ENCODE peak calls at places on chromosomes 2 and 18, in six cellular contexts. A, D, I, G, L and Z are unnamed samples.

GRCh38 chr18:360676-361075 is 92.8 kb upstream of the THOC1 start:
- DNase-seq in L (no peak), I (no peak), A (no peak), D (no peak), G (no peak), Z (no peak)

GRCh38 chr18:79754022-79754761 is 43.5 kb upstream of the KCNG2 start:
- DNase-seq in D (no peak), L (no peak), I (no peak), A (no peak), G (no peak), Z (no peak)

GRCh38 chr18:69935319-69936190 is 12.1 kb downstream of the CD226 start:
- DNase-seq in G (no peak), D (no peak), A (peak), L (peak), I (no peak), Z (no peak)

GRCh38 chr18:31454066-31454708 is 6.6 kb downstream of the DSG3 start:
- DNase-seq in A (no peak), I (no peak), D (no peak), L (peak), G (no peak), Z (peak)

GRCh38 chr2:233152541-233152940 is 92.4 kb downstream of the INPP5D start:
- DNase-seq in G (no peak), A (no peak), I (no peak), D (no peak), L (no peak), Z (no peak)

GRCh38 chr18:32386466-32386865 is 84.2 kb downstream of the GAREM1 start:
- DNase-seq in G (no peak), D (no peak), I (no peak), L (no peak), A (no peak), Z (no peak)

GRCh38 chr2:221415789-221416188 is 156.3 kb downstream of the EPHA4 start:
- DNase-seq in G (no peak), D (no peak), L (no peak), I (no peak), A (no peak), Z (no peak)

GRCh38 chr18:39841133-39842041 is 2113.6 kb upstream of the PIK3C3 start:
- DNase-seq in G (no peak), D (peak), A (no peak), L (peak), I (peak), Z (peak)

GRCh38 chr18:54254265-54254758 is 15.0 kb upstream of the POLI start:
- DNase-seq in A (no peak), G (no peak), I (no peak), D (no peak), L (peak), Z (peak)

GRCh38 chr18:33010149-33010548 is 237.3 kb upstream of the KLHL14 start:
- DNase-seq in L (peak), I (no peak), D (no peak), G (no peak), A (no peak), Z (no peak)

GRCh38 chr2:240467659-240468299 is 32.3 kb downstream of the GPC1 start:
- DNase-seq in D (peak), A (no peak), L (no peak), G (no peak), I (no peak), Z (no peak)

GRCh38 chr2:118094503-118094902 is 6.2 kb downstream of the INSIG2 start:
- DNase-seq in I (no peak), A (no peak), L (no peak), D (no peak), G (no peak), Z (no peak)

GRCh38 chr2:12047761-12048160 is 301.3 kb downstream of the LPIN1 start:
- DNase-seq in G (no peak), I (no peak), D (no peak), A (no peak), L (no peak), Z (no peak)

GRCh38 chr18:61992923-61993322 is 100.1 kb upstream of the RNF152 start:
- DNase-seq in D (no peak), A (no peak), L (peak), G (no peak), I (no peak), Z (no peak)

GRCh38 chr18:4720498-4720897 is 265.4 kb upstream of the DLGAP1 start:
- DNase-seq in L (no peak), I (no peak), G (no peak), D (no peak), A (no peak), Z (no peak)

GRCh38 chr18:57542126-57542525 is 44.4 kb downstream of the FECH start:
- DNase-seq in A (no peak), D (no peak), L (no peak), I (no peak), G (no peak), Z (no peak)

GRCh38 chr2:215624423-215624829 is 188.6 kb upstream of the FN1 start:
- DNase-seq in G (no peak), I (no peak), A (no peak), D (no peak), L (peak), Z (peak)

GRCh38 chr18:13611616-13612110 is 114.7 kb downstream of the FAM210A start:
- DNase-seq in G (no peak), I (no peak), D (peak), L (no peak), A (no peak), Z (no peak)

GRCh38 chr2:120831106-120831505 is 95.4 kb downstream of the GLI2 start:
- DNase-seq in I (no peak), L (no peak), G (no peak), A (no peak), D (no peak), Z (no peak)

GRCh38 chr2:201260302-201260800 is at the start of gene CASP8:
- DNase-seq in D (no peak), L (peak), G (peak), A (no peak), I (no peak), Z (no peak)

GRCh38 chr2:36618381-36618780 is 20.4 kb upstream of the FEZ2 start:
- DNase-seq in L (peak), A (peak), D (peak), I (peak), G (peak), Z (peak)

GRCh38 chr2:191441761-191442160 is 196.6 kb downstream of the MYO1B start:
- DNase-seq in A (no peak), G (peak), D (peak), L (no peak), I (no peak), Z (no peak)

GRCh38 chr2:109660046-109660860 is 46.1 kb downstream of the SOWAHC start:
- DNase-seq in I (no peak), G (peak), L (peak), A (no peak), D (no peak), Z (no peak)

GRCh38 chr2:7584017-7584416 is 666.8 kb downstream of the RNF144A start:
- DNase-seq in D (no peak), A (no peak), G (no peak), L (no peak), I (no peak), Z (no peak)

GRCh38 chr18:7567487-7568425 is 640 bp downstream of the PTPRM start:
- DNase-seq in G (no peak), A (no peak), I (no peak), L (no peak), D (peak), Z (peak)

GRCh38 chr2:20190170-20190569 is 34.8 kb downstream of the SDC1 start:
- DNase-seq in I (no peak), A (no peak), L (no peak), G (no peak), D (no peak), Z (no peak)

GRCh38 chr2:121722479-121722878 is 14.2 kb downstream of the NIFK start:
- DNase-seq in A (no peak), L (no peak), G (peak), I (no peak), D (no peak), Z (peak)

GRCh38 chr2:119431155-119431975 is at the start of gene TMEM37:
- DNase-seq in D (peak), I (peak), G (peak), L (peak), A (peak), Z (peak)

GRCh38 chr18:60372598-60372997 is at the start of gene MC4R:
- DNase-seq in G (no peak), I (no peak), A (no peak), D (peak), L (no peak), Z (peak)
- TF ChIP-seq USF2 in G (no peak), I (no peak), A (no peak), D (no peak), L (no peak), Z (no peak)

GRCh38 chr2:148989882-148990493 is 48.5 kb upstream of the LYPD6B start:
- DNase-seq in L (peak), A (peak), G (peak), D (peak), I (no peak), Z (peak)
- TF ChIP-seq MAX in L (no peak), A (no peak), G (no peak), D (no peak), I (no peak), Z (no peak)

DNA sequence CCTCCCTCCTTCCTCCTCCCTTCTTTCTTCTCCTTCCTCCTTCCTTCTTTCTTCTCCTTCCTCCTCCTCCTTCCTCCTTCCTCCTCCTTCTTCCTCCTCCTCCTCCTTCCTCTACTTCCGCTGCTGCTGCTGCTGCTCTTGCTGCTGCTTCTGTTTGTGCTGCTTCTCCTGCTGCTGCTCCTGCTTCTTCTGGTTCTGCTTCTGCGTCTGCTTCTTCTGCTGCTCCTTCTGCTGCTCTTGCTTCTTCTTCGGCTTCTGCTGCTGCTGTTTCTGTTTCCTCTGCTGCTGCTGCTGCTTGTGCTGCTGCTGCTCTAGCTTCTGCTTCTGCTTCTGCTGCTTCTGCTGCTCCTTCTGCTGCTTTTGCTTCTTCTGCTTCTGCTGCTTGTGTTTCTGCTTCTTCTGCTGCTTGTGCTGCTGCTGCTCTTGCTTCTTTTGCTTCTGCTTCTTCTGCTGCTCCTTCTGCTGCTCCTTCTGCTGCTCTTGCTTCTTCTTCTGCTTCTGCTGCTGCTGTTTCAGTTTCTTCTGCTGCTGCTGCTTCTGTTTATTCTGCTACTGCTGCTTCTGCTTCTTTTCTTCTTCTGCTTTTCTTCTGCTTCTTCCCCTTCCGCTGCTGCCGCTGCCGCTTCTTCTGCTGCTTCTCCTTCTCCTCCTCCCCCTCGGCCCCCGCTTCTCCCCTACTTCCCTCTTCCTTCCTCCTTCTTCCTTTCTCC is 8.6 kb downstream of the SNRNP27 start:
- DNase-seq in D (no peak), L (no peak), G (no peak), A (peak), I (no peak), Z (no peak)
- H3K27ac ChIP-seq in D (no peak), L (no peak), G (peak), A (peak), I (no peak), Z (no peak)

GRCh38 chr2:40178971-40179370 is 272.9 kb downstream of the SLC8A1 start:
- DNase-seq in G (no peak), D (no peak), I (no peak), L (no peak), A (no peak), Z (no peak)
- TF ChIP-seq USF2 in G (no peak), D (no peak), I (no peak), L (no peak), A (no peak), Z (no peak)

DNA sequence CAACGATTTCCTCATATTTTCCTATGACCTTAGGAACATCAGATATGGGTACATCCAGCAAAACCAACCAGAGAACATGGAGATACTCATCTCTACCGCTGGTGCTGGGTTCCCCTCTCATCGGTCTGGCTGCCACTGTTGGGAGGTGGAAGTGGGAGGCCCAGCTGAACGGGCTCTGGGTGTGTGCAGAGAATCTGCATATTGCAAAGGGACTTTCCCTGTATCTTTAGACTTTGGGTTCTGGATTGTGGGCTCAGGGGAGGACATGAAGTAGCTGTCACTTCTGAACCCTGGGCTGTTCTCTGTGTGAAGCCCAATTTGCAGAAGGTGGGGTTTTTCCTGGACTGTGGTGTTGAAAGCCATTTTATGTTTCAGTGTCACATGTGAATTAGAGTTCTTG is 30.0 kb downstream of the RAPGEF4 start:
- DNase-seq in I (no peak), A (no peak), L (no peak), G (no peak), D (no peak), Z (no peak)
- TF ChIP-seq MAX in I (no peak), A (no peak), L (no peak), G (no peak), D (no peak), Z (no peak)

GRCh38 chr2:218894168-218895157 is 13.8 kb downstream of the WNT10A start:
- DNase-seq in I (no peak), G (no peak), A (no peak), D (peak), L (no peak), Z (no peak)
- H3K27ac ChIP-seq in I (no peak), G (no peak), A (peak), D (no peak), L (no peak), Z (no peak)

DNA sequence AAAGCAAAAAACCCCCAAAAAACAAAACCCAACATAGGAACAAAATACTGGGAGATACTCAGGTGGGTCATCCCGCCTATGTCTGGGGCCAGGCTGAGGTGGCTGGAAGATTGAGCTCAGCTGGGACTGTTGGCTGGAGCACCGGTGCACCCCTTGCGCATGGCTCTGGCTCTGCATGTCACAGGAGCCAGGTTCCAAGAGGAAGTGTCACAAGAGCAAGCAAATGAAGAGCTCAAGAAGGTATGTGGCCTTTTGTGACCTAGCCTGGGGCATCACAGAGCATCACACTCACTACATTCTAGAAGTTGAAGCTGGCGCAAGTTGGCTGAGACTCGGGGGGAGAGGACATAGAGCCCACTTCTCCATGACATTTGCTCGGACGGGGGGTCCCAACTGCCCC is 40.6 kb downstream of the PDCL3 start:
- DNase-seq in D (no peak), G (no peak), L (no peak), I (no peak), A (no peak), Z (no peak)
- TF ChIP-seq USF2 in D (no peak), G (no peak), L (no peak), I (no peak), A (no peak), Z (no peak)

GRCh38 chr2:188965554-188965953 is 8.6 kb upstream of the COL3A1 start:
- DNase-seq in D (no peak), L (no peak), G (no peak), I (no peak), A (no peak), Z (no peak)
- TF ChIP-seq MAX in D (no peak), L (no peak), G (no peak), I (no peak), A (no peak), Z (no peak)